ENCODE peak calls at places on chromosomes 3 and 15, in four cellular contexts. X is transverse colon, A is ovary, T is tibial nerve. K is an unnamed sample. For H3K27me3, the result is how much of the 10 kb centered on the place peaks cover.

GRCh38 chr3:49790626-49791411 is 4.5 kb upstream of the IP6K1 start:
- DNase-seq in X (no peak), A (peak), T (no peak), K (no peak)

GRCh38 chr3:85161544-85161943 is 202.8 kb downstream of the CADM2 start:
- DNase-seq in X (peak), A (no peak), T (no peak), K (no peak)

GRCh38 chr3:135513106-135514063 is 452.1 kb upstream of the PPP2R3A start:
- DNase-seq in X (no peak), A (no peak), T (no peak), K (no peak)

GRCh38 chr15:48811325-48811938 is 563 bp upstream of the CEP152 start:
- DNase-seq in X (no peak), A (no peak), T (no peak), K (no peak)

GRCh38 chr3:37402351-37402750 is 228.0 kb upstream of the LRRFIP2 start:
- DNase-seq in X (no peak), A (no peak), T (no peak), K (no peak)

GRCh38 chr15:94125131-94125530 is 106.2 kb upstream of the MCTP2 start:
- DNase-seq in X (no peak), A (no peak), T (no peak), K (no peak)

GRCh38 chr3:52313774-52314188 is 2.3 kb upstream of the DNAH1 start:
- DNase-seq in X (peak), A (no peak), T (no peak), K (no peak)

GRCh38 chr3:122246214-122246613 is 62.7 kb downstream of the CASR start:
- DNase-seq in X (no peak), A (no peak), T (no peak), K (no peak)

DNA sequence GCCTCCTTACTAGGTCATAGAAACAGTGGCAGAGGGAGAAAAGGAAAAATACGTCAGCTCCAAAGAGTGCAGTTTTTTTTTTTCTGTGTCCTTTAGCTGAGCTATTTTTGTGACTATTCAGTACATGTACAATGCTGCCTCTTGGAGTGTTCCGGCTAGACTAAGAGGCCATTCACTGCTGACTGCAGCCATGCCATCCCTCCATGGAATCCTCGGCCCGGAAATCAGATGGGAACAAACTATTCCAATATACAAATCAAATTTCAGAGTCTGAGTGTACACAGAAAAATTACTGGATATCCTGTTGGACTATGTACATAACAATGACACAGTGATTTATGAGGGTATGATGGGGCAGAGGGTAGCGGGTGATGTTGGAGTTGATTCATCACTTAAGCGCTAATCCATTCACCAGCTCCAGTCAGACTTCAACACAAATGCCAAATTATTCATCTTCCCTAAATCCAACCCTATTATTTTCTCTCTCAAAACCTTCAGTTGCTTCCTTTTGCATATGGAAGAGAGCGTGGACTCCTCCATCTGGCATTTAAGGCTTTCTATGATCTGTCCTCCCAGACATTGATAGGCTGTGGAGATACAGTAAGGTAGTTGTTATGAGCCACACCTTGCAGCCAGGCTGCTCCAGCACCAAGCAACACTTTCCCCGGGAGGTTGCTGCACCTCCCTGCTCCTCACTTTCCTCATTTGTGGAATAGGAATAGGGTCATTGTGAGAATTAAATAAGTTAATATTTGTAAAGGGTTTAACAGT is 109.1 kb downstream of the LPP start:
- DNase-seq in X (no peak), A (no peak), T (no peak), K (no peak)
- TF ChIP-seq EP300 in X (peak), A (no peak), T (peak), K (peak)

DNA sequence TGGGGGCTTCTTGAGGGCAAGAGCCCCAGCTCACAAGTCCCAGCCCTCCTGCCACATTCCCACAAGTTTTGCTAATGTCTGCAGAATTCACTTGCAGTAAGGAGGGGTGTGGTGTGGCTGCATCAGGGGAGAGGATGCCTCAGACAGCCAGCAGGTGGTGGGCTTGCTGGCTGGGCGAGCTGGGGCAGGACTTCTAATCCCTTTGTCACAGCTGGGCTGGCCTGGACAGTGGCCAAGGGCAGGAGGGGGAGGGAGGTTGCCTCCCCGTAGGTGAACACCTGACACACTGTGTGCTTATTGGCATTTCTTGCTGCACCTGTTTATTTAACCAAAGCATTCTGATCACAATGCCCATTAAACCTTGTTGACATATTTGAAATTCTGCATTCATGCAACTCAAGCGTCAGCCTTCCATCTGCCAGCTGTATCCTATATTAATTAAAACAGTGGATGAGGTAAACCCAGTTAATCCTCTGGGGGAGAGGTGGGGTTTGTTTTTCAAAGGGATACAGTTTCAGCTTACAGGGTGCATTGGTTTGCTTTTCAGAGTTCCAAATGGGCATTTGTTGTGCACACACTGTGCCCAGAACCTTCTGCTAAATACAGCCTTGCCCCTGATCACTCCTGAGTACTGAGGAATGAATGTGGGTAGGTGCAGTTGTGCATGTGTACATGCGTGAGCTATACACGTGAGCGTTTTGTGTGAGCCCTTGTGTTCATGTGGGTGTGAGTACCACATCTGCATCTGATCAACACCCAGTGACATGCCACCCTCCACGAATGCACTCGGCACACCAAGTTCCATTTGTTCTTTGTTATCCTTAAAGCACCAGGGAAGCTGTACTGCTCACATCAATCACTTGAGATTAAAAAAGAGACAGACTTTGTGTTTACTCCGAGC is 268.7 kb downstream of the XXYLT1 start:
- DNase-seq in X (peak), A (no peak), T (no peak), K (peak)
- H3K27me3 ChIP-seq in X (under half), A (under half), T (under half), K (under half)

DNA sequence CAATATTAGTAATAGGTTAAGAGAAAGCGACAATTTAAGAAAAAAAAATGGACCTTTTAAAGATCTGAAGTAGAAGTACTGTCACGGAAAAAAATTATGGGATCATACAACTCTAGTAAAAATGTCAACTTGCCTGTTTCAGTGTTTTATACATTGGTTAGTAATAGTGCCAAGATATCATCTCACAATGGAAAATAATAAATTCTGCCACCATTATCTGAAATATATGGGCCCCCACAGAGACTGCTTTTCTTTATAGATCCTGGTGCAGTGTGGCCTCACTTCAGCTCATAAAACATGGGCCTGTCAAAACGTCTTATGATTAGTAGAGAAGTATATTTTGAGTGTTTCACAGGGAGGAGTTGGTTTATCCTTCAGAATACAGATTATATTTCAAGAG is 266.3 kb upstream of the EPHA6 start:
- DNase-seq in X (no peak), A (no peak), T (no peak), K (no peak)
- TF ChIP-seq EP300 in X (no peak), A (no peak), T (no peak), K (no peak)

GRCh38 chr3:24119321-24119751 is 174.2 kb downstream of the NR1D2 start:
- DNase-seq in X (no peak), A (no peak), T (no peak), K (no peak)
- H3K27me3 ChIP-seq in X (under half), A (under half), T (under half), K (under half)

K was measured in stomach.